ENCODE peak calls at places on chromosome 6, in six cellular contexts. C is NCI-H1694 treated with DMSO at 0.1 percent for 48 hours; B is astrocyte of the spinal cord; S is NCI-H774; H is CD8-positive, alpha-beta memory T cell; Q is EL. L is an unnamed sample.

GRCh38 chr6:33160728-33161323 is 31.4 kb downstream of the COL11A2 start:
- DNase-seq in C (no peak), B (peak), S (no peak), H (no peak), Q (peak), L (no peak)

GRCh38 chr6:7703148-7703680 is 22.7 kb upstream of the BMP6 start:
- DNase-seq in C (no peak), B (no peak), S (no peak), H (no peak), Q (no peak), L (no peak)

GRCh38 chr6:93423542-93423941 is 4.2 kb upstream of the EPHA7 start:
- DNase-seq in C (peak), B (peak), S (peak), H (no peak), Q (peak), L (no peak)

GRCh38 chr6:144335315-144335861 is 50.3 kb downstream of the UTRN start:
- DNase-seq in C (no peak), B (no peak), S (no peak), H (no peak), Q (no peak), L (no peak)

GRCh38 chr6:157586476-157587126 is 205.6 kb downstream of the ZDHHC14 start:
- DNase-seq in C (no peak), B (no peak), S (no peak), H (no peak), Q (no peak), L (no peak)

GRCh38 chr6:19836799-19837510 is at the start of gene ID4:
- DNase-seq in C (no peak), B (peak), S (peak), H (no peak), Q (peak), L (peak)

GRCh38 chr6:20630136-20630535 is 95.9 kb downstream of the CDKAL1 start:
- DNase-seq in C (no peak), B (no peak), S (no peak), H (no peak), Q (no peak), L (no peak)

GRCh38 chr6:146990284-146990683 is 213.9 kb upstream of the STXBP5 start:
- DNase-seq in C (no peak), B (peak), S (no peak), H (no peak), Q (peak), L (no peak)

GRCh38 chr6:148435386-148435785 is 92.7 kb downstream of the SASH1 start:
- DNase-seq in C (no peak), B (no peak), S (no peak), H (no peak), Q (peak), L (no peak)

GRCh38 chr6:170437719-170438401 is 115.2 kb downstream of the PSMB1 start:
- DNase-seq in C (no peak), B (peak), S (no peak), H (no peak), Q (no peak), L (no peak)

GRCh38 chr6:119966484-119966883 is 616.9 kb upstream of the MAN1A1 start:
- DNase-seq in C (peak), B (no peak), S (no peak), H (no peak), Q (no peak), L (no peak)

GRCh38 chr6:139433647-139434419 is 59.4 kb upstream of the CITED2 start:
- DNase-seq in C (no peak), B (no peak), S (no peak), H (no peak), Q (peak), L (no peak)

GRCh38 chr6:20362623-20363022 is 39.1 kb upstream of the E2F3 start:
- DNase-seq in C (no peak), B (no peak), S (no peak), H (no peak), Q (no peak), L (no peak)

GRCh38 chr6:166143011-166143410 is 24.6 kb downstream of the TBXT start:
- DNase-seq in C (no peak), B (no peak), S (no peak), H (no peak), Q (no peak), L (no peak)

GRCh38 chr6:5471637-5472430 is 210.5 kb downstream of the FARS2 start:
- DNase-seq in C (peak), B (peak), S (peak), H (no peak), Q (no peak), L (peak)

GRCh38 chr6:105326216-105326615 is 76.7 kb downstream of the PREP start:
- DNase-seq in C (no peak), B (peak), S (peak), H (no peak), Q (peak), L (no peak)

GRCh38 chr6:130811932-130812331 is 15.3 kb upstream of the SMLR1 start:
- DNase-seq in C (no peak), B (peak), S (no peak), H (no peak), Q (no peak), L (no peak)

GRCh38 chr6:1604347-1604990 is 5.2 kb upstream of the FOXC1 start:
- DNase-seq in C (no peak), B (peak), S (peak), H (peak), Q (peak), L (no peak)

GRCh38 chr6:16496210-16496609 is 257.8 kb downstream of the GMPR start:
- DNase-seq in C (no peak), B (no peak), S (no peak), H (no peak), Q (no peak), L (no peak)